ENCODE peak calls at places on chromosomes 16 and 17, in seven cellular contexts. F is activated T-helper 1 cell treated with anti-CD3 and anti-CD28 coated beads, Interleukin-12 subunit alpha, Interleukin-12 subunit beta, Interleukin-2, Interleukin-4 antibody, amounts not matched to agents 30 ng/mL and 10 ng/mL and 1 ng/mL, durations not matched to agents 14 hours and 24 hours and 36 hours; Y is sciatic nerve; H is amniotic stem cell; O is amniotic epithelial cell; J is H54; I is stimulated activated CD4-positive, alpha-beta T cell treated with anti-CD3 and anti-CD28 coated beads, Interleukin-4, amount 100 ng/mL, for 4 hours. D is an unnamed sample.

GRCh38 chr17:51768706-51769105 is 389.8 kb downstream of the CA10 start:
- DNase-seq in J (no peak), H (no peak), Y (no peak), F (no peak), O (no peak), I (no peak), D (no peak)

GRCh38 chr17:81804559-81805399 is 829 bp downstream of the GCGR start:
- DNase-seq in F (no peak), Y (no peak), O (no peak), I (no peak), H (no peak), J (no peak), D (no peak)

GRCh38 chr16:4477966-4478365 is 1.8 kb downstream of the HMOX2 start:
- DNase-seq in F (no peak), Y (no peak), I (no peak), O (peak), H (no peak), J (no peak), D (peak)

GRCh38 chr16:20910781-20911321 is 10.3 kb downstream of the LYRM1 start:
- DNase-seq in I (no peak), H (peak), F (no peak), O (peak), Y (no peak), J (no peak), D (peak)

GRCh38 chr17:42459256-42459982 is 741 bp downstream of the ATP6V0A1 start:
- DNase-seq in Y (peak), F (peak), O (peak), H (no peak), J (no peak), I (peak), D (peak)

GRCh38 chr16:77043076-77043475 is 147.9 kb upstream of the MON1B start:
- DNase-seq in J (no peak), O (peak), F (no peak), I (no peak), Y (no peak), H (no peak), D (peak)

GRCh38 chr17:35713069-35713728 is 18.2 kb upstream of the RASL10B start:
- DNase-seq in I (no peak), Y (no peak), F (no peak), O (peak), H (peak), J (no peak), D (peak)

GRCh38 chr17:3879181-3879580 is 13.7 kb downstream of the CAMKK1 start:
- DNase-seq in J (no peak), H (peak), O (peak), Y (no peak), I (no peak), F (no peak), D (peak)

GRCh38 chr17:62707425-62707739 is 79.9 kb downstream of the MRC2 start:
- DNase-seq in F (no peak), I (no peak), Y (no peak), H (no peak), O (no peak), J (no peak), D (no peak)

GRCh38 chr16:82298472-82298871 is 128.4 kb upstream of the MPHOSPH6 start:
- DNase-seq in F (no peak), H (no peak), J (no peak), Y (no peak), O (no peak), I (no peak), D (no peak)

GRCh38 chr17:68562736-68563135 is 38.4 kb downstream of the FAM20A start:
- DNase-seq in H (no peak), I (no peak), F (no peak), Y (no peak), J (no peak), O (no peak), D (no peak)

GRCh38 chr17:81239714-81240555 is 817 bp downstream of the NDUFAF8 start:
- DNase-seq in I (peak), H (no peak), J (no peak), O (no peak), Y (no peak), F (peak), D (no peak)

GRCh38 chr17:79843917-79844815 is 4.9 kb upstream of the CBX4 start:
- DNase-seq in I (no peak), F (no peak), Y (peak), J (peak), H (no peak), O (peak), D (no peak)

GRCh38 chr17:55167024-55167721 is 97.6 kb upstream of the HLF start:
- DNase-seq in Y (no peak), J (no peak), F (no peak), H (no peak), O (no peak), I (no peak), D (no peak)

GRCh38 chr17:8900626-8901585 is 33.4 kb upstream of the PIK3R6 start:
- DNase-seq in H (no peak), J (no peak), F (no peak), O (no peak), Y (no peak), I (no peak), D (no peak)

GRCh38 chr17:3710951-3711383 is 12.7 kb upstream of the HASPIN start:
- DNase-seq in F (peak), O (no peak), H (no peak), I (peak), J (peak), Y (no peak), D (peak)

GRCh38 chr16:5644132-5644531 is 546.5 kb upstream of the EEF2KMT start:
- DNase-seq in J (no peak), H (no peak), I (no peak), F (no peak), Y (no peak), O (no peak), D (no peak)

GRCh38 chr17:56756536-56756935 is 77.2 kb downstream of the C17orf67 start:
- DNase-seq in F (no peak), H (peak), I (no peak), Y (no peak), O (peak), J (peak), D (peak)

GRCh38 chr16:11471548-11471947 is 115.2 kb downstream of the LITAF start:
- DNase-seq in I (no peak), Y (no peak), F (no peak), O (no peak), H (no peak), J (no peak), D (no peak)

GRCh38 chr16:88871349-88871702 is 4.9 kb upstream of the PABPN1L start:
- DNase-seq in I (no peak), J (no peak), H (no peak), O (no peak), F (no peak), Y (no peak), D (no peak)